ENCODE peak calls at places on chromosomes 5 and 9, in five cellular contexts. H is stomach, A is AG10803, L is cardiac muscle cell, V is testis. T is an unnamed sample.

GRCh38 chr9:77099388-77099787 is 77.9 kb upstream of the VPS13A start:
- DNase-seq in L (no peak), H (no peak), A (no peak), V (no peak), T (peak; percentile 42)

GRCh38 chr9:79686381-79687130 is 114.8 kb downstream of the TLE4 start:
- DNase-seq in H (no peak), L (peak; percentile 83), A (peak; percentile 94), V (no peak), T (peak; percentile 93)

GRCh38 chr9:105637787-105638395 is 24.4 kb upstream of the TAL2 start:
- DNase-seq in L (peak; percentile 7), H (no peak), V (no peak), A (peak; percentile 4), T (peak; percentile 14)

GRCh38 chr5:149881874-149882273 is 62.7 kb downstream of the PDE6A start:
- DNase-seq in A (no peak), H (no peak), V (no peak), L (no peak), T (no peak)

GRCh38 chr5:31251032-31251431 is 57.5 kb downstream of the CDH6 start:
- DNase-seq in L (no peak), H (no peak), A (no peak), V (no peak), T (no peak)

GRCh38 chr5:79074641-79075040 is 5.1 kb downstream of the BHMT2 start:
- DNase-seq in H (no peak), L (peak; percentile 56), A (peak; percentile 55), V (no peak), T (peak; percentile 72)

GRCh38 chr9:78319197-78320029 is 22.5 kb downstream of the PSAT1 start:
- DNase-seq in V (no peak), A (no peak), L (peak; percentile 30), H (no peak), T (no peak)

GRCh38 chr5:267716-268115 is 3.7 kb upstream of the PDCD6 start:
- DNase-seq in A (no peak), V (no peak), L (no peak), H (no peak), T (no peak)

GRCh38 chr9:104968025-104968982 is 40.3 kb upstream of the ABCA1 start:
- DNase-seq in A (peak; percentile 97), H (peak; percentile 92), V (peak; percentile 94), L (peak; percentile 98), T (peak; percentile 91)

GRCh38 chr9:112819635-112820496 is 69.3 kb downstream of the SNX30 start:
- DNase-seq in L (peak; percentile 82), A (peak; percentile 79), H (peak; percentile 37), V (peak; percentile 69), T (peak; percentile 81)

GRCh38 chr5:149586708-149587318 is 5.5 kb downstream of the ARHGEF37 start:
- DNase-seq in A (no peak), H (no peak), L (no peak), V (no peak), T (no peak)

GRCh38 chr5:10333154-10334006 is 20.1 kb upstream of the MARCHF6 start:
- DNase-seq in L (peak; percentile 59), H (peak; percentile 60), A (no peak), V (peak; percentile 33), T (no peak)

GRCh38 chr9:34502471-34503335 is 20.1 kb downstream of the ENHO start:
- DNase-seq in H (no peak), A (no peak), L (no peak), V (peak; percentile 64), T (no peak)

GRCh38 chr5:67350600-67351315 is 154.2 kb upstream of the CD180 start:
- DNase-seq in H (no peak), L (peak; percentile 18), V (no peak), A (peak; percentile 50), T (peak; percentile 38)

DNA sequence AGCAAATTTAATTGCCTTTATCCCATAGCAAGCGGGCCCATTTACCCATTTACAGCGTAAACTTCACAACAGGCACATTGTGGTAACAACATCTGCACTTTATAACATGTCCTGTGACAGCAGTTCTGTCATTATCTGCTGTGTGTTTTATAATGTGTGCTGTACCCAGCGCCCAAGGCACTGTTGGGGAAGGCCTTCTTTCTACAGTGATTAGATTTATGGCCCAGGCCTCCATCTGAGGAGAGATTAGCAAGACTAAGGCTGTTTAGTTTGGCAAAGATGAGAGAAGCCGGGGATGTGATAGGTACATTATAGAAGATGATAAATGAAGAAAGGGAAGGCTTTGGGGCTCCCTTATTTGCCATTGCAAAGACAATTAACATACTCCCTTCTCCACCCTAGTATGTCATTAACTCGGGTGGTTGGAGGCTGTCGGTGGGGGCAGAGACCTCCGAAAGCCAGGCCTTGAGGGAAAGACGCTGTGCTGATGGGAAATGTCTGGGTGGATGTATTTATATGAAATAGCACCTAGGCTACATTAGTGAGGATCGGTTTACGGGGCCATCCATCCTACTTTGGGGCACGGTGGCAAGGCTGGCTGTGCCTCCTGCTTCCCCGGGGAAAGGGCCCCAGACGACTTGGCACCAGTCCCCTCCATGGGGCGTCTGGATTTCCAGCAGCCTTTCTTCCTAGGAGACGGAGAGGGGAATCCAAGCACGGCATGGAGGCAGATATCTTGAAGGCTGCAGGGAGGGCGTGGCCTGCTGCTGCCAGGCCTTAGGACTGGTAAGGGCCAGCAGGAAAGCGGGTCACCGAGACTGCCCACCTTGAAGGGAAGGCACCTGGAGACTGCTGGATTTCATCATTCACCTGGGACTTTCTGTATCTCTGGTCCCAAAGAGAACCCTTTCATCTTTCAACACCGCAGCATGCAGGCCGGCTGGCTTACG is 64.3 kb upstream of the PTCH1 start:
- DNase-seq in L (no peak), V (no peak), H (no peak), A (no peak), T (no peak)
- H3K4me3 ChIP-seq in L (no peak overlapping the region), V (no peak overlapping the region), H (no peak overlapping the region), A (no peak overlapping the region), T (no peak overlapping the region)

DNA sequence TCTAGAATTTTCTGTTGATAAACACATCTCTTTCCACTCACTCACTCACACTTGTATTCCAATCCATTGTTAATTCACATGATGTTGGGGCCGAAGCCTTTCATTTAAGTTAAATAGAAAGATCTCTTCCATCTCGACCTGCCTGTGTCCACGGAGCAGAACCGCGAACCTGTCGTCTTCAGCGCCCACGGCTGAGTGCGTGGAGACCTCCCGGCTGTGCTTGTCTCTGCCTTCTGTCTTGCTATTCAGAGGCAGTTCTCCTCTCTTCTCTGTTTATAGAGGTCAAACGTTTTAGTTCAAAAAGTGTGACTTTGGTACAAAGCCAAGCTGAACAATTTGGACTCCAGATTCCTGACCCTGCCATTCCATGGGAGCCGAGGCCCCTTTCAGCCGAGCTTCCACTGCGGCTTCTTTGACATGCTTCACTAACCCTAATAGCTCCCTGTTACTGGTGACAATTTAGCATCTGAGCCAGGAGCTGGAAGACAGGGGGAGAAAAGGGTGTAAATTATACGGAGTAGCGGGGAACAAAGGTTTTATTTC is 314.3 kb upstream of the IRX4 start:
- DNase-seq in L (no peak), H (no peak), V (no peak), A (no peak), T (no peak)
- TF ChIP-seq CTCF in L (no peak), H (no peak), V (no peak), A (no peak), T (no peak)

GRCh38 chr9:83977196-83977595 is 2.8 kb downstream of the HNRNPK start:
- DNase-seq in H (no peak), V (no peak), L (no peak), A (no peak), T (no peak)
- H3K4me3 ChIP-seq in H (no peak overlapping the region), V (no peak overlapping the region), L (peak overlapping the region; percentile 88), A (peak overlapping the region; percentile 96), T (peak overlapping the region; percentile 99)

GRCh38 chr9:124947727-124948391 is 7.0 kb upstream of the GOLGA1 start:
- DNase-seq in L (peak; percentile 16), A (no peak), V (no peak), H (no peak), T (no peak)
- TF ChIP-seq CTCF in L (no peak), A (no peak), V (no peak), H (no peak), T (no peak)

GRCh38 chr9:128009639-128010038 is 28.9 kb upstream of the EEIG1 start:
- DNase-seq in V (no peak), L (no peak), A (no peak), H (no peak), T (no peak)

GRCh38 chr9:128005938-128006337 is 25.1 kb upstream of the EEIG1 start:
- DNase-seq in H (no peak), A (no peak), V (peak; percentile 20), L (peak; percentile 37), T (no peak)

GRCh38 chr9:128007566-128008138 is 26.9 kb upstream of the EEIG1 start:
- DNase-seq in L (peak; percentile 68), A (peak; percentile 50), H (peak; percentile 55), V (peak; percentile 50), T (peak; percentile 64)

GRCh38 chr9:128006360-128007024 is 25.7 kb upstream of the EEIG1 start:
- DNase-seq in H (no peak), L (no peak), V (no peak), A (no peak), T (peak; percentile 21)

DNA sequence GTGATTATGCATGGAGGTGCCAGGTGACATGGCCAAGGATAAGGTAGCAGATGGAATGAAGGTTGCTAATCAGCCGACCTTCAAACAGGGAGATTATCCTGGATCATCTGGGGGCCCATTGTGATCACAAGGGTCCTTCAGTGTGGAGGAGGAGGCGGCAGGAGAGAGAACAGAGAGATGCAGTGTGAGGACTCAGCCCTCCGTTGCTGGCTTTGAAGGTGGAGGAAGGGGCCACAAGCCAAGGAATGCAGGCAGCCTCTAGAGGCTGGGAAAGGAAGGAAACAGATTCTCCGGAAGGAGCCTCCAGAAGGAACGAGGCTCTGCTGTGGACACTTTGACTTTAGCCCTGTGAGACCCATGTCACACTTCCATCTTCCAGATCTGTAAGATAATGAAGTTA is 27.4 kb upstream of the EEIG1 start:
- DNase-seq in A (no peak), L (no peak), H (no peak), V (no peak), T (no peak)
- H3K4me3 ChIP-seq in A (no peak overlapping the region), L (no peak overlapping the region), H (no peak overlapping the region), V (no peak overlapping the region), T (no peak overlapping the region)

DNA sequence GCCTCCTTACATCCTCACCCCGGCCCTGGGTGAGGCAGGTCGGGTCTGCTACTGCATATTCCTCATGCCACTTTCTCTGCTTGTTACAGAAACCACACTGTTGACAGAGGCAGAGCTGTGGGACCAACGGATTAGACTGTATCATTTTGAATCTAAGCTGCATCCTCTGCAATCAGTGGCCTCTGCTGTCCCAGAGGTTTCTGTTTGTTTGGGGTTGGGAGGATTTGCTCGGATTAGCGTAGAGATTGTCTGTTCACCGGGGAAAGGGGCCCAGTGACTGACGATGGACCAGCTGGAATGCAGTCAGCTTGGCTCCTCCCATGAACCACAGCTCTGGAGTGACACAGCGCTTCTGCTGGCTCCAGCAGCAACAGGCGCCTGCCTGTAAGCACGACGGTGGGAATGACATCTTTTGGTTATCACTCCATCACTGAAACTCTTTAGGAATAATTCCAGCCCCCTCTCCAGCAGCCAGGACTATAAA is 37.3 kb upstream of the ADRA1B start:
- DNase-seq in L (peak; percentile 81), V (peak; percentile 76), H (peak; percentile 40), A (peak; percentile 85), T (peak; percentile 92)
- TF ChIP-seq CTCF in L (no peak), V (no peak), H (no peak), A (peak; percentile 25), T (no peak)